ENCODE peak calls at places on chromosomes 2 and 18, in seven cellular contexts. H, Q, M, I, W, E and J are unnamed samples.

GRCh38 chr2:222582931-222583330 is 73.0 kb downstream of the FARSB start:
- DNase-seq in Q (no peak), I (no peak), H (no peak), E (no peak), M (no peak), W (no peak), J (no peak)

GRCh38 chr2:71113843-71114242 is 16.2 kb downstream of the MCEE start:
- DNase-seq in M (no peak), H (no peak), Q (no peak), E (no peak), I (no peak), W (no peak), J (no peak)

GRCh38 chr2:195741191-195741590 is 84.2 kb downstream of the SLC39A10 start:
- DNase-seq in E (no peak), H (no peak), W (no peak), M (no peak), Q (no peak), I (no peak), J (no peak)

GRCh38 chr2:99811544-99811943 is 321.7 kb upstream of the REV1 start:
- DNase-seq in M (no peak), W (no peak), H (peak), Q (no peak), I (no peak), E (no peak), J (no peak)

GRCh38 chr2:45237850-45238542 is 228.7 kb upstream of the SIX2 start:
- DNase-seq in Q (peak), W (no peak), M (peak), I (no peak), E (no peak), H (peak), J (no peak)

GRCh38 chr2:96872591-96873349 is 2.9 kb upstream of the SEMA4C start:
- DNase-seq in H (peak), Q (no peak), I (no peak), W (no peak), E (no peak), M (peak), J (no peak)

GRCh38 chr2:14975401-14975800 is 342.9 kb downstream of the LRATD1 start:
- DNase-seq in Q (peak), W (no peak), M (no peak), H (peak), E (no peak), I (no peak), J (no peak)

GRCh38 chr2:21042958-21043743 is 722 bp downstream of the APOB start:
- DNase-seq in E (peak), W (no peak), Q (peak), M (peak), I (peak), H (peak), J (peak)

GRCh38 chr2:16622399-16622968 is 43.1 kb downstream of the CYRIA start:
- DNase-seq in W (no peak), E (no peak), M (no peak), Q (peak), H (no peak), I (no peak), J (no peak)

GRCh38 chr18:76766429-76766828 is 55.9 kb upstream of the ZNF236 start:
- DNase-seq in H (no peak), Q (no peak), I (no peak), M (no peak), E (no peak), W (no peak), J (no peak)

GRCh38 chr2:236879416-236879963 is 206.2 kb upstream of the COPS8 start:
- DNase-seq in E (no peak), Q (no peak), W (no peak), I (no peak), M (no peak), H (no peak), J (no peak)

GRCh38 chr2:198456418-198456817 is 652.0 kb downstream of the PLCL1 start:
- DNase-seq in I (no peak), Q (no peak), H (no peak), M (no peak), W (no peak), E (no peak), J (no peak)

GRCh38 chr2:100292022-100292580 is 30.2 kb downstream of the LONRF2 start:
- DNase-seq in E (peak), H (peak), W (no peak), Q (peak), I (peak), M (peak), J (no peak)

GRCh38 chr2:72815655-72816268 is 10.1 kb downstream of the EXOC6B start:
- DNase-seq in M (no peak), Q (no peak), H (no peak), I (no peak), E (no peak), W (no peak), J (no peak)

GRCh38 chr18:27778441-27778840 is 398.5 kb downstream of the CDH2 start:
- DNase-seq in Q (peak), H (peak), I (no peak), E (no peak), W (no peak), M (no peak), J (no peak)

GRCh38 chr2:98454073-98454472 is 9.4 kb downstream of the INPP4A start:
- DNase-seq in H (no peak), W (no peak), Q (no peak), E (no peak), I (no peak), M (no peak), J (no peak)

GRCh38 chr2:86224645-86225355 is 25.5 kb downstream of the MRPL35 start:
- DNase-seq in E (no peak), I (no peak), M (no peak), H (no peak), Q (no peak), W (no peak), J (no peak)

GRCh38 chr2:100223502-100223901 is 81.1 kb upstream of the AFF3 start:
- DNase-seq in E (no peak), W (no peak), Q (no peak), M (no peak), I (no peak), H (no peak), J (no peak)

GRCh38 chr2:37686792-37687595 is 15.6 kb upstream of the CDC42EP3 start:
- DNase-seq in I (no peak), W (no peak), Q (no peak), M (no peak), E (no peak), H (no peak), J (no peak)

GRCh38 chr2:11071939-11072338 is 83.3 kb upstream of the SLC66A3 start:
- DNase-seq in I (no peak), H (no peak), Q (no peak), M (no peak), W (no peak), E (no peak), J (no peak)

GRCh38 chr2:27829791-27830190 is 58.3 kb downstream of the MRPL33 start:
- DNase-seq in Q (no peak), E (no peak), W (no peak), H (no peak), I (no peak), M (no peak), J (no peak)

GRCh38 chr2:88658890-88659881 is 31.9 kb upstream of the EIF2AK3 start:
- DNase-seq in W (no peak), I (no peak), Q (peak), M (no peak), H (no peak), E (no peak), J (no peak)

GRCh38 chr18:12911025-12911927 is 27.2 kb upstream of the PTPN2 start:
- DNase-seq in Q (peak), E (peak), W (no peak), I (no peak), M (peak), H (no peak), J (peak)

GRCh38 chr2:214519258-214519818 is 108.5 kb downstream of the VWC2L start:
- DNase-seq in E (no peak), M (no peak), W (no peak), I (no peak), Q (no peak), H (no peak), J (no peak)

GRCh38 chr2:233161730-233162129 is 89.7 kb upstream of the ATG16L1 start:
- DNase-seq in W (no peak), E (no peak), H (no peak), I (no peak), M (no peak), Q (no peak), J (no peak)

GRCh38 chr18:9876523-9876866 is 9.3 kb upstream of the TXNDC2 start:
- DNase-seq in E (no peak), W (no peak), Q (no peak), M (no peak), I (no peak), H (no peak), J (no peak)

GRCh38 chr2:79702934-79703333 is 190.1 kb downstream of the CTNNA2 start:
- DNase-seq in W (no peak), H (no peak), Q (no peak), I (no peak), M (no peak), E (no peak), J (no peak)

GRCh38 chr2:121000804-121001203 is 265.1 kb downstream of the GLI2 start:
- DNase-seq in W (no peak), H (no peak), Q (no peak), E (no peak), M (no peak), I (no peak), J (no peak)

GRCh38 chr18:8504451-8504850 is 104.8 kb upstream of the RAB12 start:
- DNase-seq in M (no peak), I (no peak), Q (no peak), H (no peak), E (no peak), W (no peak), J (no peak)

GRCh38 chr18:72652990-72653593 is 109.0 kb upstream of the CBLN2 start:
- DNase-seq in I (no peak), H (peak), W (no peak), M (peak), E (peak), Q (peak), J (no peak)

GRCh38 chr2:69641887-69642708 is 1.4 kb downstream of the AAK1 start:
- DNase-seq in W (no peak), Q (no peak), I (no peak), H (no peak), E (no peak), M (no peak), J (no peak)

GRCh38 chr18:44689736-44690135 is 9.0 kb downstream of the SETBP1 start:
- DNase-seq in H (no peak), W (no peak), M (no peak), I (no peak), E (no peak), Q (no peak), J (no peak)

GRCh38 chr2:1472350-1472749 is 59.1 kb downstream of the TPO start:
- DNase-seq in E (no peak), Q (no peak), W (no peak), M (no peak), I (no peak), H (no peak), J (no peak)

GRCh38 chr18:50830544-50830943 is 10.7 kb upstream of the MRO start:
- DNase-seq in Q (no peak), I (no peak), M (no peak), W (no peak), E (no peak), H (no peak), J (no peak)

GRCh38 chr2:89848114-89848513 is 1156.6 kb downstream of the RPIA start:
- DNase-seq in H (no peak), W (no peak), I (no peak), E (no peak), M (no peak), Q (no peak), J (no peak)

GRCh38 chr2:179106342-179107178 is 56.6 kb upstream of the CCDC141 start:
- DNase-seq in I (no peak), H (peak), M (no peak), E (no peak), W (no peak), Q (peak), J (no peak)